ENCODE peak calls at places on chromosome 2, in seven cellular contexts. X, Y, N, I, R, L and O are unnamed samples.

GRCh38 chr2:241636983-241637232 is at the start of gene THAP4:
- DNase-seq in X (peak), Y (no peak), N (peak), I (no peak), R (no peak), L (peak), O (no peak)

GRCh38 chr2:107025869-107026380 is 140.0 kb upstream of the ST6GAL2 start:
- DNase-seq in X (peak), Y (peak), N (no peak), I (no peak), R (no peak), L (no peak), O (no peak)

GRCh38 chr2:215965532-215966152 is 47.7 kb downstream of the MREG start:
- DNase-seq in X (no peak), Y (no peak), N (no peak), I (no peak), R (no peak), L (no peak), O (no peak)

GRCh38 chr2:190875881-190876280 is 4.7 kb upstream of the GLS start:
- DNase-seq in X (no peak), Y (no peak), N (no peak), I (no peak), R (no peak), L (no peak), O (no peak)

GRCh38 chr2:213238753-213239591 is 45.3 kb upstream of the SPAG16 start:
- DNase-seq in X (peak), Y (peak), N (no peak), I (peak), R (no peak), L (no peak), O (no peak)

GRCh38 chr2:27496357-27497287 is at the start of gene GCKR:
- DNase-seq in X (peak), Y (peak), N (no peak), I (no peak), R (no peak), L (no peak), O (peak)

GRCh38 chr2:160719116-160719515 is 225.5 kb upstream of the RBMS1 start:
- DNase-seq in X (peak), Y (peak), N (no peak), I (peak), R (no peak), L (no peak), O (no peak)

GRCh38 chr2:88836351-88836750 is 144.9 kb downstream of the RPIA start:
- DNase-seq in X (no peak), Y (no peak), N (no peak), I (no peak), R (no peak), L (no peak), O (no peak)

GRCh38 chr2:237722616-237723015 is 76.0 kb upstream of the RBM44 start:
- DNase-seq in X (no peak), Y (no peak), N (no peak), I (no peak), R (no peak), L (peak), O (no peak)

GRCh38 chr2:40369619-40370397 is 82.1 kb downstream of the SLC8A1 start:
- DNase-seq in X (peak), Y (peak), N (no peak), I (peak), R (no peak), L (no peak), O (no peak)

GRCh38 chr2:10806543-10806942 is 6.0 kb downstream of the PDIA6 start:
- DNase-seq in X (no peak), Y (no peak), N (no peak), I (no peak), R (no peak), L (peak), O (no peak)

GRCh38 chr2:26184555-26185303 is 11.8 kb downstream of the GAREM2 start:
- DNase-seq in X (peak), Y (peak), N (peak), I (no peak), R (peak), L (peak), O (peak)

GRCh38 chr2:218290316-218291261 is 1.7 kb downstream of the TMBIM1 start:
- DNase-seq in X (no peak), Y (no peak), N (no peak), I (no peak), R (no peak), L (no peak), O (peak)

GRCh38 chr2:186716899-186717811 is 23.3 kb downstream of the FAM171B start:
- DNase-seq in X (peak), Y (peak), N (no peak), I (no peak), R (no peak), L (no peak), O (no peak)

GRCh38 chr2:45857848-45858520 is 206.5 kb downstream of the PRKCE start:
- DNase-seq in X (no peak), Y (no peak), N (no peak), I (no peak), R (no peak), L (peak), O (no peak)

DNA sequence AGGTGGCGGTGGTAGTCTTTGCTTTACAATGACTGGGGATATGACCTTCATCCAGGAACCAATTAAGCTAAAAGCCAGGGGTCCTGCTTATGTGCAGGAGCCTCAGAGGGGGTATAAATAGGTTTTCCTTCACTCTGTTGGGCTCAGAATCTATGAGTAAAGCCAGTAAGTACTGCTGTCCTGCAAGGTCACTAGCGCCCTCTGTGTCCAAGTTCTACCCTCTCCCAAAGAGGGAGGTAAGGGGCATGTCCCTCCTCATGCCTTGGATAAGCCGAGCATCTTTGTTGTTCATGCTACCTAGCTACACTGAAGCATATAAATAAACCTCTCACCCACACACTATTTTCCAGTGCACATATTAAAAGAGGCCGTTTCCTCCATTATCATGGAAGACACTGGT is 79.4 kb downstream of the SPRED2 start:
- DNase-seq in X (no peak), Y (no peak), N (no peak), I (no peak), R (no peak), L (no peak), O (no peak)
- TF ChIP-seq CTCF in X (no peak), Y (no peak), N (no peak), I (no peak), R (no peak), L (no peak), O (no peak)

GRCh38 chr2:64865073-64865830 is 123.9 kb upstream of the SLC1A4 start:
- DNase-seq in X (peak), Y (peak), N (peak), I (peak), R (peak), L (peak), O (peak)
- TF ChIP-seq CTCF in X (peak), Y (peak), N (peak), I (peak), R (peak), L (peak), O (peak)

DNA sequence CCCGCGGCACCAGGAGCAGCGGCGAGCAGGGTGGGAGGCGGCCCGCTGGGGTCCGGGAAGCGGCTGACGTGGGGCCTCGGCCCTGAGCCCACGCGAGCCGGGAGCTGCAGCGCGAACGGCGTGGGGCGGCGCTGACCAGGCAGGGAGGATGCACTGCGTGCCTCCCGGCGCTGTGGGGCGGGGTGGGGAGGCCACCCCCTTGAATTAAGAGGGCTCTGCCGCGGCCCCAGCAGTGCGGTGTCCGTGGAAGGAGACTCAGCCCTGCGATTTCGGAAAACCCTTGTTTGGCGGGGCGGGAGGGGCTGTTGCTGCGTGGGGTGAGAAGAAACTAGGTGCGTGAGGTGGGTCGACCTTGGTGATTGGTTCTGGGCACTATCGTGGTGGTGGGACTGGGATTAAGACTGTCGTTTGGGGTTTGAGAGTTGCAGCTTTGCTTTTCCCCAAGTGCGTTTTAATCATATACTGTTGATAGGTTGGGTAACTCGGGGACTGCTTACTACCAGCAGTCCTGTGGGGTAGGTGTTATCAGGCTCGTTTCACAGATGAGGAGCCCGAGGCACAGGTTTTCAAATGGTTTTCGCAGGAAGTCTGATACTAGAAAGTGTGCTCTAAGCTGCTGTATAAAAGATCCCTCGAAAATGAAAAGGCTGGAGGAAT is 703 bp downstream of the ACSL3 start:
- DNase-seq in X (no peak), Y (no peak), N (peak), I (no peak), R (no peak), L (peak), O (no peak)
- TF ChIP-seq CTCF in X (no peak), Y (no peak), N (no peak), I (no peak), R (no peak), L (no peak), O (no peak)

GRCh38 chr2:165700511-165700910 is 93.5 kb downstream of the GALNT3 start:
- DNase-seq in X (no peak), Y (no peak), N (no peak), I (no peak), R (no peak), L (no peak), O (no peak)
- TF ChIP-seq CTCF in X (no peak), Y (no peak), N (no peak), I (no peak), R (no peak), L (no peak), O (no peak)

DNA sequence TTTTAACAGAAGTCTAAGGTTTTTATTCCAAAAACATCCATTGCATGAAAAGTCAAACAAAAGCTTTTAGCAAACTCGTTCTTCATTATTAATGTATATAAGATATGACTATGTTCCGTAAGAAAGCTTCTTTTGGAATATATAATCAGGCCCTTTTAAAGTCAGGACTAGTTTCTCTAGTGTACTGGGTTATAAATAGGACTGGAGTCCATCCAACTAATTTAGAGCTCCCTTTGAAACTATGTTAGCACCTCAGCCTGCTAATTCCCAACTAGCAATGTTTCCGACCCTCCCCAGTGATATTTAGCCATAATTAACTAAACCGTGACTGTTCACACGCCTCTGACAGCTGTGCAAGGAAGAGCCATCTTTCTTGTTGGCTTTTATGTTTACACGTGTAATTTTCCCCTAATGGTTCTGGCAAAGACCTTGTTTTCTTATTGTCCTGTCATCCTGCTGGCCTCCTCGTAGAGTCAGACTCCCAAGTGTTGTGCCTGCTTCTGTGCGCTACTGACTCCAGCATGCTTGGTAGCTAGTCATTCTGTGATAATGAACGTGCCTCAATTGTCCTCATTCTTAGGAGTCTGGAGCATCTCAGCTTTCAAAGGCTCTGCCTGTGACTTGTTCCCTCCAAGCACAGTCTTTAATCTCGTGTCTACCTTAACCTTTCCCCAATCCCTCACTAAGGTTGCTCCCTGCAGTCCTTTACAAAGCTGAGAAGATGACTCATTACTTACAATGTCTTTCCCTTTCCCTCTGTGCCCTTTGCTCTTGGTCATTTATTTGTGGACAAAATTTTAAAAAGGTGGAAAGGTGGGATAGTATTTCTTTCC is 172.2 kb upstream of the RASGRP3 start:
- DNase-seq in X (no peak), Y (no peak), N (no peak), I (no peak), R (no peak), L (no peak), O (no peak)
- TF ChIP-seq CTCF in X (no peak), Y (no peak), N (no peak), I (no peak), R (no peak), L (no peak), O (no peak)

DNA sequence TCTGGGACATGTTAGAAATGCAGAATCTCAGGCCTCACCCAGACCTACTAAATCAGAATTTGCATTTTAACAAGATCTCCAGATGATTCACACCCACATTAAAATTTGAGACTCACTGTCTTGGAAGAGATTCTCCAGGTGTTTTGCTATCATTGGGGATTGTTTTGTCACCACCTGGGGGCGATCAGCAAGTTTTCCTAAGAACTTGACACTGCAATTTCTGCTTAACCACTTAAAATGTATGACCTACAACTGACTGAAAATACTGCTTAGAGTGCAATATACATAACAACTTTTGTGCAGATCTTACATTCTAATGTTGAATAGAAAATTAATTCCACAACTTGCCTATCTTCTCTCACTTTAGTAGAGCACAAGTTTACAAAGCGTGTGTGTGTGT is 18.9 kb upstream of the ITGA4 start:
- DNase-seq in X (no peak), Y (no peak), N (no peak), I (peak), R (no peak), L (no peak), O (no peak)
- TF ChIP-seq CTCF in X (no peak), Y (no peak), N (no peak), I (no peak), R (no peak), L (no peak), O (no peak)

GRCh38 chr2:179877601-179878364 is 16.4 kb upstream of the ZNF385B start:
- DNase-seq in X (no peak), Y (peak), N (no peak), I (no peak), R (no peak), L (no peak), O (no peak)

GRCh38 chr2:179875864-179876263 is 14.5 kb upstream of the ZNF385B start:
- DNase-seq in X (no peak), Y (no peak), N (no peak), I (no peak), R (no peak), L (no peak), O (no peak)

DNA sequence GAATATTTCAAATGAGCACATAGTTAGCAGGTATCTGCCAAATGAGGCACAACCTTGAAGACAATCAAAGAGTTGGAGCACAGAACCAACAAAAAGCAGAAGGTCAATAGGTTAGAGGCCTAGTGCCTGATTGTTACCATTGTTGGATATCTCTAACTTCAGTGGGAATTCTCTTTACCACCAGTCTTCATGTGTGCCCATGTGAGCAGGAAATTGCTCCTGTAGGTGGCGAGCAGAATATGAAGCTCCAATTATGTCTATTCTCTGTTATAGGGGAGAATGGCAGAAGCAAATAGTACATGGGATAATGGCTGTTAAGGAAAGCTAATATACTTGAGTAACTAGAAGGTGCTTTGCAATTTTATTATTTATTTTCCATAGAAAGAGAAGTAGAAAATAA is 14.9 kb upstream of the ZNF385B start:
- DNase-seq in X (no peak), Y (no peak), N (no peak), I (no peak), R (no peak), L (no peak), O (no peak)
- TF ChIP-seq CTCF in X (no peak), Y (no peak), N (no peak), I (no peak), R (no peak), L (no peak), O (no peak)